ENCODE peak calls at places on chromosomes 5 and 9, in six cellular contexts. P, T, C, V, F and N are unnamed samples.

GRCh38 chr5:1666221-1666620 is 133.4 kb downstream of the MRPL36 start:
- DNase-seq in T (no peak), P (no peak), C (no peak), V (no peak), F (no peak), N (peak)

GRCh38 chr5:55633574-55634203 is 78.4 kb downstream of the SLC38A9 start:
- DNase-seq in C (no peak), F (peak), V (peak), T (no peak), P (peak), N (no peak)

GRCh38 chr5:181203842-181204560 is 995 bp downstream of the TRIM7 start:
- DNase-seq in T (no peak), C (no peak), P (no peak), F (no peak), V (peak), N (no peak)

GRCh38 chr5:43065384-43066230 is 25.5 kb upstream of the ANXA2R start:
- DNase-seq in V (peak), P (peak), T (peak), F (no peak), C (peak), N (no peak)

GRCh38 chr5:158058208-158058607 is 199.3 kb upstream of the CLINT1 start:
- DNase-seq in C (no peak), V (no peak), T (no peak), F (no peak), P (no peak), N (no peak)

GRCh38 chr5:163458778-163459405 is 1.0 kb downstream of the NUDCD2 start:
- DNase-seq in F (no peak), V (no peak), C (peak), P (no peak), T (no peak), N (no peak)

GRCh38 chr9:101388507-101388993 is 3.7 kb upstream of the BAAT start:
- DNase-seq in P (no peak), F (no peak), V (no peak), T (no peak), C (peak), N (no peak)

GRCh38 chr5:72654231-72654630 is 147.0 kb upstream of the ZNF366 start:
- DNase-seq in F (no peak), P (no peak), V (no peak), T (no peak), C (no peak), N (no peak)

GRCh38 chr9:133729646-133730281 is 8.4 kb downstream of the SARDH start:
- DNase-seq in T (no peak), F (no peak), C (no peak), V (no peak), P (no peak), N (no peak)